ENCODE peak calls at places on chromosomes 5 and 9, in five cellular contexts. D is mammary epithelial cell; B is fibroblast of lung; Y is CD8-positive, alpha-beta T cell; T is HL-60. Q is an unnamed sample.

GRCh38 chr5:75199946-75200345 is 36.7 kb downstream of the ANKRD31 start:
- DNase-seq in Y (no peak), B (no peak), D (no peak), T (no peak), Q (no peak)

GRCh38 chr5:151779531-151780125 is 7.9 kb downstream of the G3BP1 start:
- DNase-seq in B (no peak), Y (no peak), T (no peak), D (no peak), Q (no peak)

GRCh38 chr5:51518607-51519006 is 135.4 kb downstream of the ISL1 start:
- DNase-seq in T (no peak), D (no peak), B (no peak), Y (no peak), Q (no peak)

GRCh38 chr9:38142201-38142600 is 73.2 kb upstream of the SHB start:
- DNase-seq in B (no peak), Y (no peak), T (no peak), D (peak; percentile 17), Q (no peak)

GRCh38 chr5:118692811-118693342 is 295.5 kb downstream of the DTWD2 start:
- DNase-seq in T (no peak), Y (no peak), B (no peak), D (no peak), Q (no peak)

GRCh38 chr9:113372059-113372458 is 4.7 kb downstream of the HDHD3 start:
- DNase-seq in B (no peak), D (no peak), T (no peak), Y (no peak), Q (no peak)

GRCh38 chr9:27292646-27293045 is 4.3 kb downstream of the EQTN start:
- DNase-seq in B (no peak), Y (no peak), D (no peak), T (no peak), Q (peak; percentile 13)

GRCh38 chr5:39215857-39216256 is 3.5 kb downstream of the FYB1 start:
- DNase-seq in Y (no peak), B (no peak), T (no peak), D (no peak), Q (no peak)

GRCh38 chr5:178338750-178339144 is 106.1 kb upstream of the PHYKPL start:
- DNase-seq in Y (no peak), B (no peak), T (no peak), D (peak; percentile 44), Q (no peak)

GRCh38 chr9:98101416-98101815 is 17.6 kb downstream of the TRIM14 start:
- DNase-seq in T (no peak), D (no peak), B (no peak), Y (no peak), Q (no peak)

GRCh38 chr5:93607367-93608258 is 24.6 kb downstream of the NR2F1 start:
- DNase-seq in D (peak; percentile 41), Y (no peak), B (peak; percentile 86), T (no peak), Q (peak; percentile 76)

GRCh38 chr5:150783422-150783928 is 4.9 kb downstream of the SMIM3 start:
- DNase-seq in B (peak; percentile 93), D (peak; percentile 91), Y (peak; percentile 70), T (peak; percentile 52), Q (peak; percentile 94)

GRCh38 chr9:34405719-34406118 is 29.0 kb upstream of the MYORG start:
- DNase-seq in Y (no peak), D (no peak), T (no peak), B (peak; percentile 9), Q (peak; percentile 56)

GRCh38 chr5:118628672-118629354 is 359.5 kb downstream of the DTWD2 start:
- DNase-seq in B (no peak), Y (no peak), D (no peak), T (no peak), Q (no peak)

GRCh38 chr5:84384604-84385575 is at the start of gene EDIL3:
- DNase-seq in T (no peak), D (peak; percentile 5), B (peak; percentile 54), Y (no peak), Q (peak; percentile 69)

GRCh38 chr5:134647750-134648424 is 698 bp upstream of the SEC24A start:
- DNase-seq in T (peak; percentile 41), B (peak; percentile 53), Y (no peak), D (peak; percentile 76), Q (peak; percentile 73)

GRCh38 chr5:142472306-142472951 is 147.6 kb upstream of the SPRY4 start:
- DNase-seq in B (peak; percentile 66), D (peak; percentile 85), T (peak; percentile 4), Y (no peak), Q (peak; percentile 99)

GRCh38 chr9:10434412-10434811 is 178.4 kb downstream of the PTPRD start:
- DNase-seq in T (no peak), D (no peak), B (no peak), Y (no peak), Q (no peak)

GRCh38 chr9:124551472-124552339 is 44.5 kb upstream of the NR5A1 start:
- DNase-seq in D (peak; percentile 76), B (peak; percentile 66), Y (no peak), T (no peak), Q (peak; percentile 67)

GRCh38 chr9:33852216-33852826 is 35.4 kb downstream of the UBE2R2 start:
- DNase-seq in B (peak; percentile 52), Y (peak; percentile 68), D (peak; percentile 41), T (no peak), Q (peak; percentile 66)

GRCh38 chr5:169906745-169907649 is 73.3 kb downstream of the INSYN2B start:
- DNase-seq in D (no peak), T (no peak), B (peak; percentile 36), Y (no peak), Q (peak; percentile 21)

GRCh38 chr9:134585746-134586706 is 55.6 kb upstream of the COL5A1 start:
- DNase-seq in Y (peak; percentile 38), T (no peak), D (peak; percentile 6), B (peak; percentile 48), Q (peak; percentile 69)

GRCh38 chr9:7828344-7828743 is 28.8 kb upstream of the DMAC1 start:
- DNase-seq in Y (no peak), B (no peak), T (no peak), D (no peak), Q (no peak)

GRCh38 chr5:156128026-156128425 is 198.9 kb upstream of the SGCD start:
- DNase-seq in T (no peak), D (no peak), B (no peak), Y (no peak), Q (no peak)

GRCh38 chr5:95446009-95446408 is 54.8 kb downstream of the FAM81B start:
- DNase-seq in D (peak; percentile 87), B (peak; percentile 22), Y (no peak), T (no peak), Q (peak; percentile 71)

GRCh38 chr9:114005371-114006154 is 72.5 kb downstream of the AMBP start:
- DNase-seq in T (no peak), D (no peak), B (no peak), Y (peak; percentile 17), Q (no peak)

GRCh38 chr9:129176786-129177442 is 1.1 kb downstream of the IER5L start:
- DNase-seq in T (no peak), B (peak; percentile 39), D (peak; percentile 49), Y (peak; percentile 64), Q (peak; percentile 51)

GRCh38 chr5:103744159-103744558 is 181.6 kb upstream of the NUDT12 start:
- DNase-seq in Y (no peak), T (no peak), B (peak; percentile 91), D (peak; percentile 57), Q (peak; percentile 37)

GRCh38 chr9:109399258-109399767 is 78.5 kb upstream of the EPB41L4B start:
- DNase-seq in T (no peak), D (no peak), Y (no peak), B (no peak), Q (no peak)

GRCh38 chr9:79382044-79382443 is 189.7 kb upstream of the TLE4 start:
- DNase-seq in Y (no peak), B (no peak), T (no peak), D (no peak), Q (no peak)

GRCh38 chr9:120609636-120610035 is 29.7 kb upstream of the CDK5RAP2 start:
- DNase-seq in D (no peak), Y (no peak), T (no peak), B (no peak), Q (peak; percentile 27)

GRCh38 chr9:120611690-120612068 is 31.7 kb upstream of the CDK5RAP2 start:
- DNase-seq in T (no peak), B (no peak), D (no peak), Y (no peak), Q (no peak)

GRCh38 chr9:120612218-120612617 is 32.3 kb upstream of the CDK5RAP2 start:
- DNase-seq in B (no peak), Y (no peak), T (no peak), D (no peak), Q (peak; percentile 19)

GRCh38 chr9:120608421-120608820 is 28.5 kb upstream of the CDK5RAP2 start:
- DNase-seq in T (no peak), Y (no peak), D (peak; percentile 83), B (no peak), Q (no peak)

GRCh38 chr9:120610975-120611689 is 31.2 kb upstream of the CDK5RAP2 start:
- DNase-seq in B (no peak), D (peak; percentile 83), Y (no peak), T (no peak), Q (peak; percentile 32)
- TF ChIP-seq CTCF in B (no peak), D (peak; percentile 45), Y (no peak), T (no peak), Q (peak; percentile 41)

DNA sequence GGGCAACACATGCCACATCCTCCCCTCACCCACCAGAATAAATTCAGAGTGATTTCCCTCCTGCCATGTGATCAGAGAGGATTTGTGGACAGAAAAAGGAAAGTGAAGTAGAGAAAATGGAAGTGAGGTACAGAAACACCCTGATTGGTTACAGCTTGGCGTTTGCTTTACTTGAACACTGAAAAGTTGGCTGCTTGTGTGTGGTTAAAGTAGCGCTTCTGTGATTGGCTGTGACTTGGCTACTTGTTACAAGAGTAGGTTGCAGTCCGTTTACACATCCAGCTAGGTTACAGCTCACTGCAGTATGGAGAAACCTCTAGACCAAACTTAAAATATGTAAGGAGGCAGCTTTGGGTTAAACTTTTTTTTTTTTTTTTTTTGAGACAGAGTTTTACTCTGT is 205.2 kb upstream of the ZNF608 start:
- DNase-seq in D (no peak), B (no peak), T (no peak), Y (no peak), Q (no peak)
- H3K4me3 ChIP-seq in D (no peak overlapping the region), B (no peak overlapping the region), T (no peak overlapping the region), Y (no peak overlapping the region), Q (no peak overlapping the region)

GRCh38 chr5:157434096-157434495 is 25.9 kb upstream of the NIPAL4 start:
- DNase-seq in B (no peak), D (no peak), T (no peak), Y (no peak), Q (no peak)

DNA sequence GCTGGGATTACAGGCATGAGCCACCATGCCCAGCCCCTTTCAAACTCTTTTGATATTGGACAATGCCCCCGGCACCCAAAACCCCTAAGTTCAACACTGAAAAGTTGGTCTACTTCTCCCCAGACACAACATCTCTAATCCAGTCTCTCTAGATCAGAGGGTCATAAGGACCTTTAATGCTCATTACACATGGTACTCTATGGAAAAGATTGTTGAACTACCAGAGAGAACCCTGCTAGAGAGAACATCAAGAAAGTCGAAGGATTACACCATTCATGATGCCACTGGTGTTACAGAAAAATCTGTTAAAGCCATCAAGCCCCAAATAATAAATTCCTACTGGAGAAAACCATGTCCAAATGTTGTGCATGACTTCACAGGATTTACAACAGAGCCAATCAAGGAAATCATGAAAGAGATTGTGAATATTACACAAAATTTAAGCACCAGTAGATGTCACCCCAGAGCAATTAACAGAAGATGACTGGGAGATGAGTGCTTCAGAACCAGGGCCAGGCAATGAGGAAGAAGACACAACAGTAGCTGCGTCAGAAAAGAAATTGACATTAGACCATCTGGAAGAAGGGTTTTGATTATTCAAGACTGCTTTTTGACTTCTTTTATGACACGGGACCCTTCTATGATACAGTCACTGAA is 28.3 kb upstream of the NIPAL4 start:
- DNase-seq in D (peak; percentile 50), B (peak; percentile 73), Y (no peak), T (no peak), Q (peak; percentile 73)
- TF ChIP-seq CTCF in D (peak; percentile 49), B (peak; percentile 45), Y (peak; percentile 44), T (no peak), Q (peak; percentile 40)

GRCh38 chr5:88880196-88880595 is 2.8 kb downstream of the MEF2C start:
- DNase-seq in T (no peak), D (no peak), Y (no peak), B (no peak), Q (no peak)
- H3K4me3 ChIP-seq in T (no peak overlapping the region), D (no peak overlapping the region), Y (no peak overlapping the region), B (no peak overlapping the region), Q (no peak overlapping the region)